ENCODE peak calls at places on chromosomes 3 and 15, in nine cellular contexts. J is hepatocyte; P is endothelial cell of umbilical vein; E is H1; W is gastrocnemius medialis; N is small intestine; T is neuronal stem cell; U is CD8-positive, alpha-beta memory T cell; K is IMR-90. Y is an unnamed sample.

GRCh38 chr3:50170689-50171088 is 15.6 kb downstream of the SEMA3F start:
- DNase-seq in J (no peak), P (peak; percentile 90), E (no peak), W (no peak), N (no peak), T (no peak), U (no peak), K (peak; percentile 90), Y (no peak)

GRCh38 chr15:65979316-65979715 is 110.0 kb downstream of the RAB11A start:
- DNase-seq in J (no peak), P (no peak), E (no peak), W (no peak), N (no peak), T (no peak), U (no peak), K (peak; percentile 8), Y (no peak)

GRCh38 chr15:82044373-82045178 is 1.2 kb downstream of the MEX3B start:
- DNase-seq in J (peak; percentile 73), P (peak; percentile 67), E (peak; percentile 79), W (peak; percentile 10), N (no peak), T (peak; percentile 70), U (peak; percentile 6), K (peak; percentile 81), Y (no peak)

GRCh38 chr3:129614927-129615363 is 8.5 kb upstream of the PLXND1 start:
- DNase-seq in J (no peak), P (no peak), E (no peak), W (no peak), N (peak; percentile 69), T (no peak), U (no peak), K (no peak), Y (no peak)

GRCh38 chr15:57604502-57604901 is 12.8 kb downstream of the MYZAP start:
- DNase-seq in J (no peak), P (no peak), E (no peak), W (no peak), N (no peak), T (no peak), U (no peak), K (no peak), Y (no peak)

GRCh38 chr3:14391033-14391432 is 11.4 kb upstream of the SLC6A6 start:
- DNase-seq in J (peak; percentile 63), P (no peak), E (no peak), W (peak; percentile 88), N (no peak), T (no peak), U (no peak), K (peak; percentile 86), Y (peak; percentile 74)

GRCh38 chr3:124619887-124620599 is 110.2 kb upstream of the UMPS start:
- DNase-seq in J (no peak), P (no peak), E (no peak), W (no peak), N (peak; percentile 58), T (no peak), U (no peak), K (no peak), Y (no peak)

GRCh38 chr15:70054884-70055387 is 42.8 kb downstream of the TLE3 start:
- DNase-seq in J (no peak), P (no peak), E (no peak), W (no peak), N (no peak), T (no peak), U (no peak), K (no peak), Y (no peak)

GRCh38 chr3:98733055-98733777 is 29.9 kb upstream of the ST3GAL6 start:
- DNase-seq in J (peak; percentile 50), P (peak; percentile 60), E (peak; percentile 77), W (no peak), N (no peak), T (peak; percentile 48), U (no peak), K (no peak), Y (no peak)

GRCh38 chr15:58222698-58223097 is 84.5 kb downstream of the AQP9 start:
- DNase-seq in J (no peak), P (peak; percentile 15), E (no peak), W (no peak), N (no peak), T (no peak), U (no peak), K (peak; percentile 37), Y (no peak)

GRCh38 chr3:187639912-187640822 is 30.0 kb downstream of the SST start:
- DNase-seq in J (no peak), P (no peak), E (no peak), W (no peak), N (no peak), T (no peak), U (no peak), K (no peak), Y (no peak)

GRCh38 chr15:45333550-45333949 is 44.8 kb downstream of the GATM start:
- DNase-seq in J (peak; percentile 64), P (no peak), E (no peak), W (peak; percentile 6), N (peak; percentile 19), T (no peak), U (no peak), K (peak; percentile 17), Y (no peak)

GRCh38 chr15:45326776-45327175 is 51.6 kb downstream of the GATM start:
- DNase-seq in J (no peak), P (no peak), E (no peak), W (no peak), N (no peak), T (no peak), U (no peak), K (no peak), Y (no peak)

GRCh38 chr15:45328663-45329062 is 49.7 kb downstream of the GATM start:
- DNase-seq in J (no peak), P (no peak), E (no peak), W (no peak), N (no peak), T (no peak), U (no peak), K (no peak), Y (no peak)

GRCh38 chr15:45332694-45333093 is 45.6 kb downstream of the GATM start:
- DNase-seq in J (no peak), P (no peak), E (no peak), W (no peak), N (no peak), T (no peak), U (no peak), K (no peak), Y (no peak)

GRCh38 chr15:45331977-45332376 is 46.4 kb downstream of the GATM start:
- DNase-seq in J (no peak), P (no peak), E (no peak), W (no peak), N (no peak), T (no peak), U (no peak), K (no peak), Y (no peak)
- H3K27me3 ChIP-seq in J (no peaks in the 10 kb centered on the region), P (no peaks in the 10 kb centered on the region), E (no peaks in the 10 kb centered on the region), W (no peaks in the 10 kb centered on the region), N (no peaks in the 10 kb centered on the region), T (no peaks in the 10 kb centered on the region), U (no peaks in the 10 kb centered on the region), K (peaks cover 3% of the 10 kb centered on the region), Y (no peaks in the 10 kb centered on the region)

DNA sequence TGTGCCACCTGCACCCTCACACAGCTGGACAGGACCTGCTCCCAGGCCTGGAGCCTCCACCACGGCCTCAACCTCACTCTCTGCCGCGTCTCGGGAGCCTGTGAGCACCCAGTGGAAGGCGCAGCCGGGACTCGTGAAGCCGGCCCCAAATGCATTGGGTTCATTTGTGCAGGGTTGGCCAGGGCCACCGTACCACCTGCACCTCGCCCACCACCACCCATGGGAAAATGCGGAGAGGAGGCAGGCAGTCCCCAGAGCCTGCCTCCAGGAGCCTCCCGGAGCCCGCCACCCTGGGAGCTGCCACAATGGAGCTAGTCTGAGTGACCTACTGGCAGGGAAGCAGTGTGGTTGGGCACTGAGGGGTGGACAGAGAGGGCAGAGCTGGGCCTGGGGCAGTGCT is 62.5 kb upstream of the HRH1 start:
- DNase-seq in J (no peak), P (no peak), E (no peak), W (no peak), N (no peak), T (no peak), U (no peak), K (no peak), Y (no peak)
- H3K4me3 ChIP-seq in J (no peak overlapping the region), P (no peak overlapping the region), E (no peak overlapping the region), W (no peak overlapping the region), N (no peak overlapping the region), T (no peak overlapping the region), U (no peak overlapping the region), K (no peak overlapping the region), Y (no peak overlapping the region)

GRCh38 chr3:184175506-184175905 is 851 bp downstream of the AP2M1 start:
- DNase-seq in J (no peak), P (no peak), E (no peak), W (no peak), N (peak; percentile 29), T (no peak), U (no peak), K (no peak), Y (no peak)
- H3K36me3 ChIP-seq in J (peaks cover 7% of the 10 kb centered on the region), P (peaks cover 18% of the 10 kb centered on the region), E (peaks cover 28% of the 10 kb centered on the region), W (peaks cover 6% of the 10 kb centered on the region), N (peaks cover 10% of the 10 kb centered on the region), T (peaks cover 64% of the 10 kb centered on the region), U (peaks cover 26% of the 10 kb centered on the region), K (peaks cover 50% of the 10 kb centered on the region), Y (peaks cover 36% of the 10 kb centered on the region)

GRCh38 chr3:113531826-113532697 is at the start of gene SIDT1:
- DNase-seq in J (peak; percentile 56), P (peak; percentile 21), E (no peak), W (no peak), N (peak; percentile 80), T (peak; percentile 21), U (peak; percentile 54), K (no peak), Y (no peak)
- H3K27me3 ChIP-seq in J (peaks cover 83% of the 10 kb centered on the region), P (peaks cover 49% of the 10 kb centered on the region), E (peaks cover 35% of the 10 kb centered on the region), W (peaks cover 24% of the 10 kb centered on the region), N (no peaks in the 10 kb centered on the region), T (peaks cover 7% of the 10 kb centered on the region), U (no peaks in the 10 kb centered on the region), K (peaks cover 60% of the 10 kb centered on the region), Y (peaks cover 27% of the 10 kb centered on the region)

GRCh38 chr15:74301583-74302374 is 65.7 kb downstream of the CCDC33 start:
- DNase-seq in J (no peak), P (no peak), E (no peak), W (no peak), N (no peak), T (no peak), U (no peak), K (no peak), Y (no peak)
- H3K4me3 ChIP-seq in J (no peak overlapping the region), P (no peak overlapping the region), E (no peak overlapping the region), W (no peak overlapping the region), N (no peak overlapping the region), T (no peak overlapping the region), U (no peak overlapping the region), K (no peak overlapping the region), Y (no peak overlapping the region)

Y was measured in BJ.